ENCODE peak calls at places on chromosomes 4 and X, in seven cellular contexts. Y, D, Z, J, E, K and M are unnamed samples.

GRCh38 chrX:54561622-54562021 is 31.6 kb downstream of the GNL3L start:
- DNase-seq in D (no peak), Y (no peak), Z (no peak), K (no peak), E (no peak), J (no peak), M (no peak)

GRCh38 chr4:97720869-97721432 is 422.3 kb downstream of the STPG2 start:
- DNase-seq in E (no peak), K (peak), D (no peak), J (no peak), Y (peak), Z (no peak), M (peak)

GRCh38 chr4:38011484-38012162 is 51.4 kb downstream of the PTTG2 start:
- DNase-seq in K (no peak), D (no peak), Y (no peak), Z (no peak), E (no peak), J (no peak), M (no peak)

GRCh38 chr4:115678425-115678941 is 565.1 kb upstream of the NDST4 start:
- DNase-seq in J (no peak), E (no peak), Y (no peak), Z (no peak), K (no peak), D (no peak), M (no peak)

GRCh38 chr4:183304067-183304466 is 16.0 kb downstream of the CLDN22 start:
- DNase-seq in K (no peak), Y (no peak), Z (no peak), D (no peak), E (no peak), J (no peak), M (no peak)

GRCh38 chr4:152162331-152162697 is 373.6 kb downstream of the FBXW7 start:
- DNase-seq in K (no peak), J (no peak), Z (no peak), Y (no peak), E (no peak), D (no peak), M (no peak)

GRCh38 chr4:90120037-90120436 is 7.2 kb upstream of the CCSER1 start:
- DNase-seq in Z (no peak), K (no peak), E (no peak), Y (no peak), J (no peak), D (no peak), M (peak)

GRCh38 chr4:48780867-48781219 is 764 bp upstream of the FRYL start:
- DNase-seq in Z (no peak), Y (peak), E (peak), J (peak), K (no peak), D (no peak), M (no peak)

GRCh38 chrX:38086451-38087215 is 80.3 kb downstream of the SYTL5 start:
- DNase-seq in Z (no peak), J (no peak), Y (no peak), D (no peak), K (no peak), E (no peak), M (no peak)

GRCh38 chr4:99720206-99720605 is 62.6 kb upstream of the C4orf54 start:
- DNase-seq in Z (no peak), K (no peak), J (no peak), E (no peak), D (no peak), Y (no peak), M (peak)

GRCh38 chr4:164383187-164384181 is 370.4 kb upstream of the SMIM31 start:
- DNase-seq in J (no peak), K (peak), Y (no peak), Z (no peak), E (no peak), D (no peak), M (peak)

GRCh38 chr4:164012396-164013027 is 518.0 kb downstream of the TMA16 start:
- DNase-seq in Y (no peak), D (no peak), J (no peak), E (peak), Z (peak), K (peak), M (peak)

GRCh38 chrX:94961730-94962129 is 1287.7 kb downstream of the FAM133A start:
- DNase-seq in Z (no peak), Y (no peak), D (no peak), J (no peak), E (no peak), K (no peak), M (peak)

GRCh38 chr4:82798168-82799005 is at the start of gene SCD5:
- DNase-seq in K (peak), D (peak), Z (peak), J (peak), Y (peak), E (peak), M (peak)

GRCh38 chr4:154529737-154530136 is 20.5 kb downstream of the PLRG1 start:
- DNase-seq in Z (no peak), D (no peak), J (no peak), K (no peak), Y (no peak), E (no peak), M (peak)

GRCh38 chrX:110172215-110172614 is 145.7 kb downstream of the AMMECR1 start:
- DNase-seq in D (no peak), Z (peak), E (peak), K (no peak), J (no peak), Y (no peak), M (no peak)

GRCh38 chr4:135240796-135241195 is 1039.2 kb upstream of the PABPC4L start:
- DNase-seq in Z (no peak), K (no peak), J (no peak), E (no peak), D (peak), Y (no peak), M (peak)

GRCh38 chr4:168197926-168198325 is 105.6 kb downstream of the ANXA10 start:
- DNase-seq in Z (no peak), Y (peak), K (no peak), D (no peak), J (no peak), E (no peak), M (no peak)

GRCh38 chr4:42627887-42628646 is 28.8 kb downstream of the ATP8A1 start:
- DNase-seq in J (no peak), E (peak), Y (no peak), Z (peak), K (no peak), D (no peak), M (peak)

GRCh38 chrX:151790421-151791160 is 56.0 kb downstream of the CNGA2 start:
- DNase-seq in J (peak), Z (no peak), D (no peak), K (no peak), Y (no peak), E (no peak), M (no peak)

GRCh38 chr4:43089730-43090129 is 197.2 kb downstream of the GRXCR1 start:
- DNase-seq in Z (no peak), E (no peak), Y (no peak), K (no peak), D (no peak), J (no peak), M (no peak)

GRCh38 chrX:151609222-151609621 is 45.7 kb downstream of the PASD1 start:
- DNase-seq in Z (no peak), J (no peak), D (no peak), E (no peak), Y (no peak), K (no peak), M (no peak)

GRCh38 chr4:14871676-14872430 is 130.4 kb upstream of the CPEB2 start:
- DNase-seq in D (no peak), Z (no peak), Y (peak), E (no peak), J (no peak), K (no peak), M (peak)

GRCh38 chrX:66030505-66031317 is 9.2 kb downstream of the VSIG4 start:
- DNase-seq in J (no peak), Y (peak), E (no peak), D (no peak), K (peak), Z (no peak), M (peak)

GRCh38 chrX:55163171-55163570 is 57.0 kb upstream of the PAGE5 start:
- DNase-seq in K (no peak), J (no peak), D (no peak), Z (no peak), E (no peak), Y (no peak), M (no peak)

GRCh38 chr4:152588869-152589268 is 53.0 kb upstream of the FBXW7 start:
- DNase-seq in K (no peak), Y (no peak), D (no peak), E (no peak), J (no peak), Z (no peak), M (no peak)

GRCh38 chr4:64144994-64145393 is 264.3 kb downstream of the TECRL start:
- DNase-seq in Y (no peak), K (no peak), Z (no peak), D (no peak), E (no peak), J (no peak), M (no peak)

GRCh38 chr4:113146876-113147358 is 97.5 kb downstream of the ANK2 start:
- DNase-seq in K (peak), Z (peak), J (no peak), Y (peak), D (no peak), E (peak), M (no peak)

GRCh38 chr4:106010761-106011160 is 115.5 kb downstream of the NPNT start:
- DNase-seq in Y (no peak), J (no peak), D (no peak), Z (no peak), E (no peak), K (no peak), M (no peak)

GRCh38 chr4:15936495-15936894 is 2.0 kb downstream of the FGFBP1 start:
- DNase-seq in E (no peak), Y (no peak), K (no peak), Z (no peak), J (no peak), D (no peak), M (no peak)

GRCh38 chr4:108544504-108544903 is 75.9 kb upstream of the RPL34 start:
- DNase-seq in E (no peak), K (no peak), Y (no peak), D (peak), J (no peak), Z (no peak), M (no peak)

GRCh38 chr4:52126946-52127345 is 75.8 kb downstream of the SPATA18 start:
- DNase-seq in K (no peak), Y (no peak), Z (no peak), D (peak), J (no peak), E (no peak), M (peak)

GRCh38 chrX:151359341-151359740 is 37.7 kb upstream of the VMA21 start:
- DNase-seq in K (no peak), D (no peak), E (no peak), Z (no peak), Y (no peak), J (no peak), M (peak)

GRCh38 chr4:7150083-7150635 is 42.2 kb upstream of the SORCS2 start:
- DNase-seq in J (no peak), Z (no peak), D (no peak), E (no peak), K (no peak), Y (no peak), M (no peak)